ENCODE peak calls at places on chromosome 15, in ten cellular contexts. G, D, M, H, S, P, U, Z, Q and I are unnamed samples.

GRCh38 chr15:23467110-23467600 is 20.1 kb upstream of the GOLGA6L2 start:
- DNase-seq in U (no peak), S (peak; percentile 27), M (peak; percentile 5), P (peak; percentile 53), H (no peak), Z (no peak), D (no peak), G (peak; percentile 11), Q (peak; percentile 59), I (no peak)

GRCh38 chr15:80834906-80835305 is 55.7 kb downstream of the CEMIP start:
- DNase-seq in S (no peak), Z (no peak), U (no peak), D (no peak), P (no peak), M (peak; percentile 6), G (no peak), H (no peak), Q (no peak), I (no peak)

GRCh38 chr15:49656734-49657133 is 35.9 kb downstream of the DTWD1 start:
- DNase-seq in M (no peak), H (no peak), Z (no peak), Q (no peak), G (no peak), U (no peak), S (no peak), P (no peak), D (no peak), I (no peak)

GRCh38 chr15:80999623-81000036 is 1.1 kb upstream of the TLNRD1 start:
- DNase-seq in M (no peak), S (no peak), Q (peak; percentile 77), Z (peak; percentile 82), D (no peak), G (no peak), U (no peak), H (peak; percentile 31), P (no peak), I (no peak)

GRCh38 chr15:97947465-97948262 is 12.8 kb upstream of the ARRDC4 start:
- DNase-seq in P (peak; percentile 60), D (no peak), M (no peak), H (no peak), S (no peak), Q (no peak), Z (no peak), G (no peak), U (no peak), I (no peak)

GRCh38 chr15:71337197-71337845 is 222.1 kb downstream of the THSD4 start:
- DNase-seq in Z (no peak), H (no peak), Q (no peak), S (no peak), P (peak; percentile 75), U (no peak), M (no peak), D (no peak), G (no peak), I (no peak)

GRCh38 chr15:33104276-33104675 is 90.2 kb downstream of the FMN1 start:
- DNase-seq in U (no peak), Z (peak; percentile 26), H (no peak), M (no peak), D (no peak), G (no peak), S (peak; percentile 37), P (peak; percentile 83), Q (peak; percentile 73), I (no peak)

GRCh38 chr15:70493787-70494514 is 269.4 kb downstream of the UACA start:
- DNase-seq in H (no peak), Q (peak; percentile 32), P (no peak), D (no peak), M (no peak), Z (no peak), G (no peak), S (no peak), U (no peak), I (no peak)